ENCODE peak calls at places on chromosomes 4 and X, in ten cellular contexts. F, X, V, L, D, R, I, C, S and M are unnamed samples. For H3K36me3, the result is how much of the 10 kb centered on the place peaks cover.

GRCh38 chrX:47030339-47030738 is 47.9 kb upstream of the RGN start:
- DNase-seq in C (no peak), L (no peak), I (no peak), R (peak), F (no peak), X (no peak), V (no peak), D (peak), S (peak), M (peak)

GRCh38 chr4:140266958-140267568 is 106.4 kb upstream of the SCOC start:
- DNase-seq in F (no peak), I (no peak), S (no peak), D (no peak), X (no peak), C (no peak), R (no peak), L (no peak), V (no peak), M (no peak)

GRCh38 chr4:95204873-95205272 is 343.9 kb downstream of the UNC5C start:
- DNase-seq in R (no peak), V (no peak), X (no peak), I (no peak), C (no peak), S (peak), F (no peak), D (no peak), L (no peak), M (no peak)

GRCh38 chr4:176549161-176549865 is 229.5 kb downstream of the SPCS3 start:
- DNase-seq in F (no peak), D (no peak), L (no peak), C (no peak), S (no peak), I (no peak), R (no peak), V (no peak), X (no peak), M (no peak)

GRCh38 chr4:41268024-41268423 is 11.3 kb downstream of the UCHL1 start:
- DNase-seq in V (no peak), I (no peak), D (no peak), R (no peak), S (no peak), C (no peak), X (no peak), F (no peak), L (no peak), M (peak)

GRCh38 chr4:174314770-174315169 is 31.1 kb downstream of the CEP44 start:
- DNase-seq in C (no peak), R (no peak), I (no peak), V (no peak), L (no peak), X (no peak), S (peak), D (no peak), F (no peak), M (no peak)

GRCh38 chr4:24798036-24798610 is 2.8 kb downstream of the SOD3 start:
- DNase-seq in L (no peak), F (no peak), X (no peak), C (no peak), D (no peak), V (no peak), I (no peak), S (no peak), R (no peak), M (no peak)

GRCh38 chrX:118216488-118216887 is 99.9 kb upstream of the KLHL13 start:
- DNase-seq in V (no peak), X (no peak), C (peak), D (no peak), S (no peak), F (no peak), L (peak), R (no peak), I (no peak), M (peak)

GRCh38 chrX:97743014-97743413 is 859.3 kb downstream of the RPA4 start:
- DNase-seq in I (no peak), F (no peak), S (no peak), L (no peak), D (no peak), R (no peak), C (no peak), X (no peak), V (no peak), M (peak)

GRCh38 chr4:140996757-140997156 is 136.5 kb downstream of the RNF150 start:
- DNase-seq in C (no peak), F (no peak), I (no peak), X (no peak), L (no peak), R (no peak), S (peak), D (no peak), V (no peak), M (no peak)

GRCh38 chr4:111957992-111958391 is 187.3 kb upstream of the FAM241A start:
- DNase-seq in L (no peak), V (no peak), D (no peak), X (no peak), C (no peak), S (no peak), F (no peak), R (no peak), I (no peak), M (peak)

GRCh38 chr4:7638984-7639789 is 204.5 kb upstream of the PSAPL1 start:
- DNase-seq in I (no peak), D (no peak), L (no peak), V (no peak), X (no peak), F (no peak), C (no peak), S (no peak), R (no peak), M (no peak)

GRCh38 chrX:149131780-149132179 is 373.3 kb downstream of the IDS start:
- DNase-seq in C (no peak), V (no peak), L (no peak), I (no peak), D (no peak), F (no peak), X (no peak), S (no peak), R (no peak), M (no peak)

GRCh38 chr4:5953003-5953951 is 60.4 kb upstream of the CRMP1 start:
- DNase-seq in C (no peak), X (no peak), V (no peak), F (no peak), L (no peak), D (no peak), S (no peak), I (no peak), R (no peak), M (no peak)

GRCh38 chr4:66475596-66475995 is 805.3 kb upstream of the EPHA5 start:
- DNase-seq in D (peak), S (no peak), V (no peak), R (no peak), I (no peak), F (no peak), L (no peak), C (no peak), X (no peak), M (no peak)

GRCh38 chrX:68827848-68828562 is 816 bp upstream of the EFNB1 start:
- DNase-seq in X (peak), S (peak), D (peak), V (peak), F (peak), R (peak), C (peak), I (peak), L (peak), M (peak)

GRCh38 chr4:153467154-153467896 is 1.2 kb downstream of the TMEM131L start:
- DNase-seq in D (peak), S (peak), X (peak), I (peak), L (peak), C (peak), R (peak), F (no peak), V (no peak), M (peak)

GRCh38 chrX:68146054-68146453 is 287.2 kb downstream of the OPHN1 start:
- DNase-seq in S (peak), F (no peak), D (no peak), C (no peak), R (no peak), V (no peak), L (no peak), I (no peak), X (no peak), M (no peak)

GRCh38 chr4:140047017-140047640 is 106.9 kb downstream of the MAML3 start:
- DNase-seq in X (peak), D (no peak), L (peak), I (peak), V (no peak), S (peak), C (no peak), R (no peak), F (no peak), M (no peak)

GRCh38 chr4:47729086-47729763 is 108.6 kb downstream of the CORIN start:
- DNase-seq in D (no peak), X (no peak), S (no peak), L (no peak), V (no peak), I (no peak), F (no peak), R (no peak), C (no peak), M (no peak)

GRCh38 chr4:47406408-47406807 is 57.1 kb downstream of the COMMD8 start:
- DNase-seq in D (no peak), R (no peak), L (no peak), S (no peak), F (no peak), C (no peak), V (no peak), I (no peak), X (no peak), M (no peak)

GRCh38 chrX:78989349-78989748 is 44.2 kb downstream of the P2RY10 start:
- DNase-seq in D (no peak), L (no peak), R (no peak), S (no peak), F (no peak), C (no peak), X (no peak), I (no peak), V (no peak), M (no peak)

GRCh38 chr4:8267077-8267476 is 2.5 kb upstream of the HTRA3 start:
- DNase-seq in F (peak), X (peak), C (peak), I (peak), S (peak), L (peak), D (peak), V (no peak), R (no peak), M (no peak)

GRCh38 chr4:4392501-4393183 is 5.7 kb downstream of the NSG1 start:
- DNase-seq in C (no peak), R (no peak), X (no peak), S (no peak), V (no peak), D (no peak), I (no peak), L (no peak), F (no peak), M (no peak)

GRCh38 chr4:4388836-4389575 is 2.1 kb downstream of the NSG1 start:
- DNase-seq in S (no peak), X (no peak), R (no peak), I (no peak), L (no peak), V (no peak), D (no peak), C (no peak), F (no peak), M (no peak)

GRCh38 chr4:4390046-4390445 is 3.1 kb downstream of the NSG1 start:
- DNase-seq in F (no peak), S (no peak), D (no peak), V (no peak), X (no peak), I (no peak), L (no peak), R (no peak), C (no peak), M (no peak)

GRCh38 chr4:4391866-4392265 is 5.0 kb downstream of the NSG1 start:
- DNase-seq in L (no peak), C (no peak), I (no peak), S (no peak), D (no peak), R (no peak), V (no peak), X (no peak), F (no peak), M (no peak)

DNA sequence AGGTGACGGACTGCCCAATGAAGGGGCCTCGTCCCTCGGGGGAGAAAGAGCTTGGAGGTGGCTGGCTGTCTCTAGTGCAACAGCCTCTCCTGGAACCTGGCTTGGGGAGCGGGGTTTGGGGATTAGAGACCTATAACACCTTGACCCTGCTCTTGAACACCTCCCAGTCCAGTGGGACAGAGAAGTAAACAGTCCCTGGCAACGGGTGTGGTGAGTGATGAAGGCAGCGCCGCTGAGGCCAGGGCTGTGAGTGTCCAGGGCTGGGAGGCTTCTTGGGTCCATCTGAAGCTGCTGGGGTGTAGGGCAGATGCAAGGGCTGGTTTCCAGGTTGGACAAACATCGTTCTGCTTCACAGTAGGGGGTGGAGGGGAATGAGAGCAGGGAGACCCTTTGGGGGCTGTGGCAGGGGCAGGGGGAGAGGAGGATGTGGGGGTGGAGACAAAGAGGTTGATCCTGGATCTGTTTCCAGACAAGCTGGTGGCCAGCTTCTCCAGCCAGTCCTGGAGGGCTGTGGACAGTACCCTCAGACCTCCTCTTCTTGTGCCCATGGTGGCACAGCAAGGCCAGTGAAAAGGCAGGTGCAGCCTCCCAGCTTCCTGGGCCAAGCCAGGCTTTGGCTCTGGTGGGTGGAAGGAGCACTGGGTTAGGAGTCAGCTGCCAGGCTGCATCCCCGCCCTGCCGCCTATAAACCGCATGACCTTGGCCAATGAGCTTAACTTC is 3.8 kb downstream of the NSG1 start:
- DNase-seq in I (no peak), L (no peak), R (no peak), X (no peak), V (no peak), C (no peak), D (no peak), F (no peak), S (no peak), M (no peak)
- H3K4me3 ChIP-seq in I (no peak), L (no peak), R (no peak), X (no peak), V (no peak), C (no peak), D (no peak), F (no peak), S (no peak), M (no peak)

DNA sequence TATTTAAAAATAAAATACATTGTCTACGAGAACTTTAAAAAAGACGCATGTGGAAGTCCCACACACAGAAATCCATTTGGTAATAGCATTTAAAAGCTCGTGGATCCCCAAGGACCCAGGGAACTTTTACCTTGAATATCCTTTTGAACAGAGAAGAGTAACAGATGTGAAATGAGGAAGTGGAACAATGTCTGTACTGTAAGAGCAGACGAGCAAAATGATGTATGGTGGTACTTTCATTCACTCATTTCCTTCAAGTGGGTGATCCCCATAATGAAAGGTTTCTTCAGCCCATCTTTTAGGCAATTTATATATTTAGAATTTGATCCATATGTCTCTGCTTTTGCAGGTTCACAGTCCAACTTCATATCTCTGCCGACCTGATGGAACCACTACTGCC is 188.3 kb downstream of the PALLD start:
- DNase-seq in R (no peak), D (no peak), C (no peak), S (no peak), I (no peak), X (no peak), V (no peak), L (no peak), F (no peak), M (no peak)
- H3K36me3 ChIP-seq in R (under half), D (under half), C (under half), S (under half), I (under half), X (under half), V (under half), L (under half), F (under half), M (under half)

GRCh38 chrX:101417190-101417589 is 9.2 kb downstream of the HNRNPH2 start:
- DNase-seq in C (no peak), R (no peak), V (no peak), L (no peak), D (peak), I (no peak), X (no peak), S (no peak), F (no peak), M (no peak)
- H3K4me3 ChIP-seq in C (no peak), R (no peak), V (no peak), L (peak), D (no peak), I (no peak), X (peak), S (no peak), F (no peak), M (no peak)

GRCh38 chrX:124028177-124028576 is 66.7 kb downstream of the STAG2 start:
- DNase-seq in F (no peak), S (no peak), C (no peak), V (no peak), L (no peak), I (no peak), X (no peak), R (no peak), D (no peak), M (no peak)
- H3K36me3 ChIP-seq in F (under half), S (under half), C (under half), V (under half), L (under half), I (under half), X (under half), R (under half), D (under half), M (under half)

DNA sequence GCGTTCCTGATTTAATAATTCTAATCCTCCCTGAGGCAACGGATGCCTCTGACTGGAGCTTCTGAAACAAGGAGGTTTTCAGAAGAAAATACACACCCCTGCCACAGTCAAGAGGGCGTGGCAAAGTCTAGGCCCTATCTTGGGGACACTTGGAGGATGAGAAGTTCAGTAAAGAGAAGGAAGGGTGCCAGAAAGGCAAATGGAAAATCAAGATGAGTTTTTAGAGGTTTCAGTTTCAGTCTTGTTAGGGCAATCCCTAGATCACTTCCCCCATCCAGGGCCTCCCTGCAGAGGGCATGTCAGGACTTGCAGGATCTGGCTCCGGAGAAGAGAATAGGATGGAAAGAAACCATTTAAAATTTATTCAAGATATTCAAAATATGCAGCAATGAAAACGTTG is 28.5 kb upstream of the FGF2 start:
- DNase-seq in F (no peak), C (no peak), V (no peak), I (peak), L (no peak), X (peak), D (peak), S (peak), R (no peak), M (peak)
- H3K4me3 ChIP-seq in F (no peak), C (no peak), V (no peak), I (peak), L (peak), X (peak), D (no peak), S (no peak), R (no peak), M (no peak)

DNA sequence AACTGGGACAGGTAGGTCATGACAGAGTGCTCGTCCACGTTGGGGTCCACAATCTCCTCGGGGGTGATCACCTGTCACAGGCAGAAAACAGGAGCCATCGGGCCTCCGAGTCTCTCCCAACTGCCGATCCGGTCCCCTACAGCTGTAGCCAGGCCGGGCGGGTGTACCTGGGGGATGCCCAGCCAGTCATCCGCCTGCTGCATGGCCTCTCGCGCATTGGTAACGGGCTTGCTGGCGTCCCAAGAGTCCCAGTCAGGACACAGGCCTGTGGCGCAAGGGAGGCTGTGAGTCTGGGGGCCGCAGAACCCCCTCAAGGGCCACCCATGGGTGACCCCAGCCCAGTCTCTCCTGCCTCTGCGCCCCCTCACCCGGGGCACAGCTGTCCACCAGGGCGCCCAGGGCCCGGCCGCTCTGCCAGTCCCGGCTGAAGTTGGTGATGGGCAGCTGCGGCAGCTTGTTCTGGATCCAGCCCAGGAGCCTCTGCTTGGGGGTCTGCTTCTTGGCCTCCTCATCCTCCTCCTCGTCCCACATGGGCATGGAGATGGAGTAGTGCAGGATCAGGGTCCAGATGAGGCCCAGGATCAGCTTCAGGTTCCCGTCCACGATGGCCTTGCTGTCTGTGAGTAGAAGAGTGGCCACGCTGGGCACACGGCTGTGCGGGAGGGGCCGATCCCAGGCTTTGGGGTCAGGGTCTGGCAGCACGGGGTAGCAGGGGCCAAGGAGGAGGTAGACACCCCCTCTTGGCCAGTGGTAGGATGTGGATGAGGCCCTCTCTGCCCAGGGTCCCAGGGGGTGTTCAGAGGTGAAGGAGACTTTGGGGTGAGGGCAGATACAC is 6.7 kb downstream of the FLNA start:
- DNase-seq in F (no peak), R (no peak), S (no peak), I (no peak), X (peak), L (no peak), D (no peak), V (no peak), C (no peak), M (no peak)
- H3K36me3 ChIP-seq in F (under half), R (under half), S (under half), I (half or more), X (under half), L (under half), D (under half), V (half or more), C (under half), M (under half)